ENCODE peak calls at places on chromosomes 7 and 10, in ten cellular contexts. A is ascending aorta; H is chondrocyte; V is IMR-90; G is nephron progenitor cell; L is WERI-Rb-1; S is activated CD8-positive, alpha-beta T cell treated with anti-CD3 and anti-CD28 coated beads for 36 hours; B is spleen; E is left ventricle myocardium inferior; Y is SK-N-SH. M is an unnamed sample.

GRCh38 chr7:75626954-75627353 is 111.8 kb downstream of the HIP1 start:
- DNase-seq in H (no peak), E (no peak), G (no peak), S (no peak), A (no peak), Y (no peak), B (no peak), L (no peak), V (no peak), M (no peak)

GRCh38 chr7:44754802-44755697 is 6.4 kb downstream of the ZMIZ2 start:
- DNase-seq in S (no peak), H (peak), E (no peak), Y (no peak), A (no peak), V (no peak), B (peak), G (no peak), L (no peak), M (no peak)

GRCh38 chr7:84841809-84842208 is 345.0 kb downstream of the SEMA3D start:
- DNase-seq in G (no peak), Y (no peak), A (no peak), S (no peak), H (no peak), V (peak), E (no peak), B (no peak), L (no peak), M (peak)

GRCh38 chr10:124025638-124026336 is 67.6 kb downstream of the CHST15 start:
- DNase-seq in A (no peak), L (peak), B (peak), E (no peak), G (no peak), H (peak), V (no peak), Y (peak), S (peak), M (peak)

GRCh38 chr7:18583305-18583704 is 87.8 kb downstream of the HDAC9 start:
- DNase-seq in Y (no peak), L (no peak), B (no peak), V (peak), E (no peak), G (no peak), S (no peak), H (no peak), A (no peak), M (peak)

GRCh38 chr7:71486856-71487628 is 355.1 kb downstream of the GALNT17 start:
- DNase-seq in E (peak), Y (no peak), H (no peak), S (no peak), A (no peak), V (no peak), G (no peak), B (no peak), L (no peak), M (peak)

GRCh38 chr7:45089314-45089891 is 634 bp upstream of the NACAD start:
- DNase-seq in S (peak), L (peak), V (peak), Y (peak), E (peak), A (no peak), H (peak), G (peak), B (peak), M (peak)

GRCh38 chr10:101601541-101601940 is 13.4 kb downstream of the DPCD start:
- DNase-seq in Y (no peak), S (no peak), V (no peak), B (peak), E (peak), L (no peak), H (peak), A (no peak), G (no peak), M (no peak)

GRCh38 chr7:150374472-150374871 is 4.7 kb upstream of the ZNF775 start:
- DNase-seq in G (no peak), L (no peak), H (no peak), Y (no peak), V (no peak), E (no peak), S (no peak), B (no peak), A (no peak), M (no peak)

GRCh38 chr7:106844286-106844997 is 20.6 kb upstream of the PIK3CG start:
- DNase-seq in G (no peak), Y (no peak), V (no peak), B (no peak), A (no peak), H (no peak), L (no peak), E (no peak), S (no peak), M (no peak)

GRCh38 chr10:1560535-1561192 is 176.7 kb downstream of the ADARB2 start:
- DNase-seq in A (no peak), H (no peak), S (no peak), B (peak), G (no peak), E (no peak), V (no peak), Y (no peak), L (no peak), M (no peak)

GRCh38 chr10:122252805-122253204 is 18.3 kb upstream of the BTBD16 start:
- DNase-seq in E (no peak), H (no peak), A (no peak), V (no peak), B (peak), L (no peak), G (peak), Y (no peak), S (no peak), M (no peak)

GRCh38 chr7:3065724-3066143 is 22.1 kb upstream of the CARD11 start:
- DNase-seq in A (no peak), B (peak), E (no peak), V (peak), G (peak), S (peak), Y (peak), H (no peak), L (peak), M (no peak)

GRCh38 chr7:20798081-20798693 is 11.5 kb upstream of the SP8 start:
- DNase-seq in Y (peak), A (no peak), G (peak), B (peak), E (no peak), S (peak), L (peak), V (no peak), H (no peak), M (no peak)

GRCh38 chr10:115171392-115171960 is 78.3 kb downstream of the ATRNL1 start:
- DNase-seq in G (no peak), E (no peak), Y (peak), S (no peak), L (no peak), V (no peak), A (no peak), B (no peak), H (no peak), M (no peak)

GRCh38 chr7:36986429-36987362 is 262.4 kb upstream of the AOAH start:
- DNase-seq in A (peak), E (peak), L (peak), G (peak), Y (peak), V (peak), H (no peak), B (peak), S (peak), M (peak)

GRCh38 chr10:30509508-30509907 is 75.5 kb downstream of the MAP3K8 start:
- DNase-seq in A (no peak), H (no peak), Y (no peak), G (no peak), V (no peak), B (no peak), E (no peak), S (no peak), L (no peak), M (no peak)

GRCh38 chr10:77075916-77076315 is 561.7 kb downstream of the KCNMA1 start:
- DNase-seq in Y (no peak), S (no peak), V (no peak), A (no peak), L (no peak), E (no peak), H (no peak), B (no peak), G (no peak), M (no peak)

GRCh38 chr10:85741626-85742300 is 624.8 kb downstream of the GRID1 start:
- DNase-seq in H (no peak), B (no peak), Y (no peak), G (no peak), V (no peak), L (no peak), S (no peak), A (no peak), E (no peak), M (no peak)

GRCh38 chr10:43849551-43849950 is 200.9 kb upstream of the ZNF32 start:
- DNase-seq in A (no peak), H (no peak), G (no peak), V (no peak), L (no peak), S (no peak), Y (no peak), B (peak), E (no peak), M (no peak)

GRCh38 chr10:27192284-27192683 is 37.1 kb downstream of the MASTL start:
- DNase-seq in H (no peak), S (no peak), A (peak), G (no peak), E (no peak), B (no peak), V (peak), Y (peak), L (no peak), M (peak)

GRCh38 chr10:91883549-91884542 is 25.4 kb downstream of the FGFBP3 start:
- DNase-seq in A (no peak), B (no peak), Y (no peak), L (peak), V (peak), H (no peak), S (no peak), G (peak), E (peak), M (no peak)

GRCh38 chr10:13417459-13418126 is 69.5 kb upstream of the SEPHS1 start:
- DNase-seq in E (no peak), H (no peak), V (no peak), L (no peak), S (no peak), G (no peak), B (no peak), Y (no peak), A (no peak), M (no peak)

GRCh38 chr7:33185786-33186185 is 56.4 kb downstream of the BBS9 start:
- DNase-seq in A (no peak), L (no peak), Y (peak), V (peak), G (peak), B (no peak), S (peak), H (no peak), E (no peak), M (peak)

GRCh38 chr7:158446281-158446680 is 141.3 kb downstream of the PTPRN2 start:
- DNase-seq in H (no peak), S (no peak), E (no peak), A (no peak), G (no peak), B (no peak), V (no peak), L (no peak), Y (no peak), M (no peak)

GRCh38 chr7:109879429-109879828 is 1211.5 kb upstream of the LRRN3 start:
- DNase-seq in B (no peak), G (no peak), H (no peak), V (no peak), E (no peak), A (no peak), L (no peak), Y (no peak), S (no peak), M (no peak)

GRCh38 chr7:130513447-130513846 is 21.6 kb downstream of the MEST start:
- DNase-seq in S (no peak), E (no peak), A (no peak), H (no peak), B (no peak), L (no peak), G (no peak), V (no peak), Y (no peak), M (no peak)

GRCh38 chr10:12875100-12875499 is 126.4 kb downstream of the CCDC3 start:
- DNase-seq in S (no peak), L (no peak), G (no peak), H (no peak), Y (no peak), E (no peak), V (peak), A (no peak), B (no peak), M (no peak)

GRCh38 chr10:68598978-68599753 is 39.0 kb downstream of the TET1 start:
- DNase-seq in A (no peak), B (peak), G (peak), L (peak), S (no peak), Y (peak), H (no peak), E (peak), V (peak), M (no peak)

GRCh38 chr7:20075415-20075814 is 141.8 kb downstream of the MACC1 start:
- DNase-seq in B (no peak), Y (no peak), V (no peak), A (no peak), L (no peak), G (no peak), E (no peak), H (no peak), S (no peak), M (no peak)

GRCh38 chr7:43785425-43785824 is 26.9 kb downstream of the BLVRA start:
- DNase-seq in L (no peak), S (no peak), H (no peak), G (no peak), V (peak), B (no peak), E (no peak), A (no peak), Y (no peak), M (peak)

DNA sequence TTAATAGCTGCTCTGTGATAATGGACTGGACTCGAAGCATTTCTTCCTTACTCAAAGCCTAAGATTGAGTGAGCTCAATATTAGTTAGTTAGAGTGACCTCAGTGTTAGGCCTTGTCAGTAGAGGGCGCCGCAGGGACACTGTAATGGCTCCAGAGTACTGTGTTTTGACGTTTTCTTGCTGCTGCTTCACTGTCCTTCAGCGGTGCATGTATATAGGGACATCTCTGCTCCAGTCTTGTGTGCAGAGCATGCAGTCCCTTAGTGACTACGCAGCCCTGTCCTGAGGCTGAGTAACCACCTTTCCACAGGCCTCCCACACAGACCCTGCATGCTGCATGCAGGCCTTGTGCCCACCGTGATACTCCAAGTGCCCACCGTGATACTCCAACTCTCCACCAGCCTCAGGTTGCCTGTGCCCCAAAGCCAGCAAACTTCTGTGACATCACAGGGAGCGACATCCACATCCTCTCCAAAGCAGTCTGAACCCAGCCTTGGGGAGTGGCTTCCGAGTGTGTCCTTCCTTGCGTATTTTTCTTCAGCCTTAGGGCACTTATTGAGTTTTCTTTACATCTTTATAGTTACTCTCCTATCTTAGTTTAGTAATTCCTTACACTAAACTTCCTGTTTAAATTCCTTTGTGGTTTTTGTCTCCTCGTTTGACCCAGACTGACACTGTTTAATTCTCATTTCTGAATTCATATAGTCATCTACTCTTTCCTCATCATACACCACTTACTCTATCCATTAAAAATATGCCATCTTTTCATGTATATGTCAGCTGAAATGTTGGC is 118.2 kb downstream of the JAZF1 start:
- DNase-seq in G (peak), H (no peak), A (no peak), B (peak), S (peak), V (peak), L (peak), E (peak), Y (peak), M (peak)
- TF ChIP-seq CTCF in G (peak), H (peak), A (peak), B (peak), S (peak), V (peak), L (peak), E (peak), Y (peak), M (peak)

DNA sequence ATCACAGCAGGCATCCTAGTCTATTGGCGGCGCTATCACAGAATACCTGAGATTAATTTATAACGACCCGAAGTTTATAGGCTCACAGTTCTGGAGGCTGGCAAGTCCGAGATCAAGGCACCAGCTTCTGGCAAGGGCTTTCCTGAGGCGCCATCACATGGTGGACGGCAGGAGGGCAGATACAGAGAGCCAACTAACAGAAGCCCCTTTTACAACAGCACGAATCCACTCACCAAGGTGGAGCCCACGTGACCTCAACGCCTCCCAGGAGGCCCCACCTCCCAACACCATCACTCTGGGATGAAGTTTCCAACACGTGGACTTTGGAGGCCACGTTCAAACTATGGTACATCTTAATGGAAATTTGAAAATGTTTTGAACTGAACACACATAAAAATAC is 255.3 kb downstream of the ELFN1 start:
- DNase-seq in B (peak), G (no peak), Y (no peak), L (peak), A (no peak), H (no peak), S (peak), E (no peak), V (no peak), M (no peak)
- TF ChIP-seq CTCF in B (no peak), G (no peak), Y (peak), L (peak), A (no peak), H (no peak), S (peak), E (no peak), V (peak), M (peak)

DNA sequence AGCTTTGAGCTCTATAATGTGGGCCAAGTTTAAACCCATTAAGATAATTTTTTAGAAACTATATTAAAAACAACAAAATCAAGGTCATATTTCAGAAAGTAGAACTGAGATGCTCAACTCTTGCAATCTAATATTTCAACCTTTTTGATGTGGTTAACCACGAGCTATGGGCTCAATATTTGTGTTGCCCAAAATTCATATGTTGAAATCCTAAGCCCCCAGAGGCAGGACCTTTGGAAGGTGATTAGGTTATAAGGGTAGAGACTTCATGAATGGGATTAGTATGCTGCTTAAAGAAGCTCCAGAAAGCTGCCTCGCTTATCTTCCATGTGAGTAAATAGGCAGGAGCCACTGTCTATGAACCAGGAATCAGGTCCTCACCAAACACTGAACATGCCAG is 284.4 kb downstream of the CRPPA start:
- DNase-seq in B (no peak), L (no peak), A (no peak), G (no peak), H (no peak), V (no peak), S (no peak), E (no peak), Y (no peak), M (no peak)
- TF ChIP-seq CTCF in B (no peak), L (no peak), A (no peak), G (no peak), H (no peak), V (no peak), S (no peak), E (no peak), Y (no peak), M (no peak)

GRCh38 chr10:84114088-84114667 is 25.1 kb upstream of the GHITM start:
- DNase-seq in V (no peak), B (no peak), G (no peak), S (no peak), L (no peak), Y (no peak), E (no peak), A (no peak), H (no peak), M (no peak)
- TF ChIP-seq CTCF in V (peak), B (no peak), G (peak), S (no peak), L (peak), Y (peak), E (peak), A (no peak), H (peak), M (peak)

DNA sequence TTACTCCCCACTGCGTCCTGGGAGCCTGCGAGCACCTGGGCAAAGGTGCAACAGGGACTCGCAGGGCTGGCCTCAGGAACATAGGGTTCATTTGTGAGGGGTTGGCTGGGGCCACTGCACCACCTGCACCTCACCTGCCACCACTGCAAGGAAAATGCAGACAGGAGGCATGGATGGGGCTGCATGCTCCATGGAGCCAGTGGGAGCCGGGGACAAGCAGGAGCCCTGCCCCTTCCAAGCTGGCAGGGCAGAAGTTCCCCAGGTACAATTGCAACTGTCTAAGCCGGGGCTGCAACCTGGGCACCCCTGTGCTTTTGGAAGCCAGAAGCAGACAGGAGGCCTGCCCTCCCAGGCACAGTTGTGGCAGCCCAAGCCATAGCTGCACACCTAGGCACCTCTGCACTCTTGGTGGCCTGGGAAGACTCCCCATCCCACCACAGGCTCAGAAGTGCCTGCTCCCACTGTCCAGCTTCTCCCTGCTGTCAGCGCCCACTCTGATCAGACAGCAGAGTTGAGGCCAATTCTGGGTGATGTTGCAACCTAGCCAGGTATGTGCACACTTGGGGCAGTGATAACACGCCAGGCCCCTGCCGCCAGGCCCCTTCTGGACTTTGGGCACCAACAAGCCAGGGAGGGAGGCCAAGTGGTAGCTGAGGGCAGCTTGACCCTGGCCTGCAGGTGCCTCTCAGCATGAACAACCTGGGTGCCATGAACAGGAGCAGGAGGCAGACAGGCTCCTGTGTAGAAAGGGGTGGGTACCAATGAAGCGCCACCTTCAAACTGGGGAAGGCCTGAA is 58.2 kb downstream of the TMEM106B start:
- DNase-seq in V (no peak), H (peak), G (no peak), E (no peak), L (no peak), Y (no peak), S (no peak), B (no peak), A (no peak), M (no peak)
- TF ChIP-seq CTCF in V (no peak), H (no peak), G (no peak), E (no peak), L (no peak), Y (no peak), S (no peak), B (no peak), A (no peak), M (no peak)

DNA sequence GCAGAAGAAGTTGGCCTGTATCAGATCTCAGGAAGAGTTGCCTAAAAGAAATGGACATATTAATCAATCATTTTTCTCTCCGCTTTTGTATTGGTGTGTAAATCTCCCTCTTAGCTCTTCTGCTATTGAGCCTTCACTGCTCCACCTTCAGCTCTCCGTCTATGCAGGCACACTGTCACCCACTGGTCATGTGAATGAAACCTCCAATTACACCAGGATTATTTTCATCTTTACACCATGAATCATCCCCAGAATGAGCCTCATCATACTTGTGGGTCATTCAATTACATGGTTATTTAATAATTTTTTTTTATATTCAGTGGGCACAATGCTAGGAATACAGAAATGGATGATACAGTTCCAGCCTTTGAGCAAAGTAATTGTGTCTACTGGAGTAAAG is 92.6 kb downstream of the LRRC4 start:
- DNase-seq in H (no peak), L (no peak), B (no peak), Y (no peak), S (no peak), E (no peak), A (no peak), G (no peak), V (peak), M (peak)
- TF ChIP-seq CTCF in H (peak), L (peak), B (no peak), Y (peak), S (no peak), E (no peak), A (no peak), G (no peak), V (peak), M (peak)

GRCh38 chr7:117269895-117270294 is 53.0 kb downstream of the WNT2 start:
- DNase-seq in V (peak), G (no peak), L (no peak), B (no peak), H (no peak), A (no peak), Y (no peak), S (no peak), E (no peak), M (peak)
- TF ChIP-seq CTCF in V (no peak), G (no peak), L (no peak), B (no peak), H (no peak), A (no peak), Y (no peak), S (no peak), E (no peak), M (no peak)